ENCODE peak calls at places on chromosomes 5 and 9, in eight cellular contexts. C is body of pancreas, W is heart right ventricle, B is MCF 10A, I is nephron progenitor cell, L is suprapubic skin, G is tibial artery, U is lower leg skin. K is an unnamed sample.

GRCh38 chr9:134730761-134731496 is 89.3 kb downstream of the COL5A1 start:
- DNase-seq in C (no peak), W (no peak), B (no peak), I (no peak), L (no peak), G (no peak), U (no peak), K (no peak)

GRCh38 chr9:92964981-92965758 is 17.8 kb downstream of the FGD3 start:
- DNase-seq in C (no peak), W (no peak), B (no peak), I (no peak), L (peak; percentile 61), G (peak; percentile 48), U (peak; percentile 84), K (peak; percentile 88)

GRCh38 chr5:91305640-91306039 is 77.5 kb downstream of the ARRDC3 start:
- DNase-seq in C (no peak), W (no peak), B (no peak), I (no peak), L (no peak), G (no peak), U (no peak), K (no peak)

GRCh38 chr5:112995764-112996618 is 19.4 kb downstream of the DCP2 start:
- DNase-seq in C (peak; percentile 71), W (peak; percentile 73), B (peak; percentile 79), I (peak; percentile 81), L (peak; percentile 76), G (peak; percentile 75), U (peak; percentile 93), K (peak; percentile 66)

GRCh38 chr5:163362806-163363788 is 74.3 kb upstream of the CCNG1 start:
- DNase-seq in C (no peak), W (no peak), B (no peak), I (no peak), L (no peak), G (no peak), U (no peak), K (no peak)

GRCh38 chr5:37756248-37756647 is 83.6 kb downstream of the GDNF start:
- DNase-seq in C (no peak), W (no peak), B (no peak), I (no peak), L (no peak), G (no peak), U (no peak), K (no peak)

GRCh38 chr9:133144142-133144886 is 19.4 kb downstream of the GBGT1 start:
- DNase-seq in C (peak; percentile 85), W (peak; percentile 70), B (peak; percentile 53), I (peak; percentile 89), L (peak; percentile 94), G (peak; percentile 73), U (peak; percentile 96), K (peak; percentile 81)

GRCh38 chr9:124780060-124780756 is 3.3 kb downstream of the OLFML2A start:
- DNase-seq in C (no peak), W (no peak), B (no peak), I (no peak), L (peak; percentile 80), G (peak; percentile 47), U (peak; percentile 91), K (no peak)

GRCh38 chr9:108950168-108950567 is 16.0 kb downstream of the ABITRAM start:
- DNase-seq in C (no peak), W (no peak), B (no peak), I (no peak), L (no peak), G (no peak), U (no peak), K (no peak)

GRCh38 chr5:173859315-173860038 is 28.7 kb upstream of the CPEB4 start:
- DNase-seq in C (no peak), W (no peak), B (no peak), I (no peak), L (no peak), G (no peak), U (no peak), K (no peak)

DNA sequence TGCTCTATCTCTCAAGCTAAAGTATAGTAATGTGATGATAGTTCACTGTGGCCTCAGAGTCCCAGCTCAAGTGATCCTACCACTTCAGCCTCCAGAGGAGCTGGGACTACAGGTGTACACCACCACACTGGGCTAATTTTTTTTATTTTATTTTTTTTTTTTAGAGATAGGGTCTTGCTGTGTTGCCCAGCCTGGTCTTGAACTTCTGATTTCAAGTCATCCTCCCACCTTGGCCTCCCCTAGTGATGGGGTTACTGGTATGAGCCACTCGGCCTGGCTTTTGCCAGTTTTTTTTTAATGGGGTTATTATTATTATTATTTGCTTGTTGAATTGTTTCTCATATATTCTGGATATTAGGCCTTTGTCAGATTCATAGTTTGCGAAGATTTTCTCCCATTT is 13.2 kb downstream of the FAF2 start:
- DNase-seq in C (no peak), W (no peak), B (no peak), I (no peak), L (no peak), G (no peak), U (no peak), K (no peak)
- TF ChIP-seq CTCF in C (no peak), W (no peak), B (no peak), I (no peak), L (no peak), G (no peak), U (no peak), K (no peak)

GRCh38 chr9:91948423-91949292 is 1.4 kb downstream of the ROR2 start:
- DNase-seq in C (peak; percentile 50), W (no peak), B (peak; percentile 62), I (peak; percentile 76), L (peak; percentile 79), G (no peak), U (peak; percentile 89), K (peak; percentile 90)
- TF ChIP-seq CTCF in C (peak; percentile 34), W (no peak), B (peak; percentile 11), I (peak; percentile 20), L (peak; percentile 43), G (no peak), U (no peak), K (no peak)

DNA sequence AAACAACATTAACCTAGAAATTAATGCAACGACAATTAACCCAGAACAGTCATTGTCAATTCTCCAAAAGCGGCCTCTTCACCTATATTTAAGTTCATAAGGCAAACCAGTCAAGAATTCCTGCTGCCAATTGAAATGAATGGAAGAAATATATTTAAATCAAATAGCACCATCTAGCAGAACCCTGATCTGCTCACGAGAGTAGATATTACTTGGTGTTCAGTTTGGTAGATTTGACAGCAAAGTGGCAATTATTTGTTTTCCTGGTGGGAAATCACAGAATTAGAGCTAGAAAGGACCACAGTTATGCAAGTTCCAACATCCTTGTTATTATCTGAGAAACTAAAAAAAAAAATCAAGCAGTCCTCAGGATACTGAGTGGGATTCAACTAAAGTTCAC is 2.3 kb downstream of the SSBP2 start:
- DNase-seq in C (no peak), W (no peak), B (no peak), I (no peak), L (no peak), G (no peak), U (no peak), K (no peak)
- TF ChIP-seq CTCF in C (no peak), W (no peak), B (no peak), I (no peak), L (no peak), G (no peak), U (no peak), K (no peak)

GRCh38 chr5:180618830-180619562 is 27.7 kb upstream of the SCGB3A1 start:
- DNase-seq in C (no peak), W (no peak), B (no peak), I (peak; percentile 79), L (no peak), G (no peak), U (no peak), K (no peak)
- TF ChIP-seq CTCF in C (peak; percentile 35), W (peak; percentile 25), B (peak; percentile 30), I (peak; percentile 45), L (no peak), G (no peak), U (no peak), K (no peak)

DNA sequence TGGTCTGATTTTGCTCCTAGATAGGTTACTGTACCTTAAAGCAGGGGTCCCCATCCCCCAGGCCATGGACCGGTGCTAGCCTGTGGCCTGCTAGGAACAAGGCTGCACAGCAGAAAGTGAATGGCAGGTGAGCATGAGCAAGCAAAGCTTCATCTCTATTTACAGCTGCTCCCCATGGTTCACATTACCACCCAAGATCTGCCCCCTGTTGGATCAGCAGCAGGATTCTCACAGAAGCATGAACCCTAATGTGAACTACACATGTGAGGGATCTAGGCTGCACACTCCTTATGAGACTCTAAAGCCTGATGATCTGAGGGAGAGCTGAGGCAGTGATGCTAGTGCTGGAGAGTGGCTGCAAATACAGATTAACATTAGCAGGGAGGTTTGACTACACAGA is 78.1 kb downstream of the DRD1 start:
- DNase-seq in C (no peak), W (no peak), B (no peak), I (no peak), L (no peak), G (no peak), U (no peak), K (no peak)
- TF ChIP-seq CTCF in C (no peak), W (no peak), B (no peak), I (no peak), L (no peak), G (no peak), U (no peak), K (no peak)

DNA sequence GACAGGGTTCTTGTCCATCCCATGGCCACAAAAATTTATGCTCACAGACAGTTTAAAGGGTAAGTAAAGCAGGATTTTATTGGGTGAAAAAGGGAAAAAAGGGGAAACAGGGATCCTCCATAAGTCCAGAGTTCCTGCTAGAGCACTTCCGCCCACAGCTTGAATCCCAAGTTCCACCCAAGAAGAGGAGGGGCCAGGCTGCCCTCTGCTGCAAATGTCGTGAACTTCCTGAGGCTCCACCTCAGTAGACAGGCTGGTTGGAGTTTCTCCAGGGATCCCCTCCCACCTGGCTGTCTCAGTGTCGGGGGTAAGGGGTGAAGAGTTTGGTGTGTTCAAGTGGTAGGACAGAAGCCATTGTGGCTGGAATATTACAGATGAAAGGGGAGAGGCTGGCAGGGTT is 275.0 kb upstream of the SGCD start:
- DNase-seq in C (no peak), W (no peak), B (no peak), I (peak; percentile 6), L (no peak), G (no peak), U (no peak), K (no peak)
- TF ChIP-seq CTCF in C (no peak), W (peak; percentile 7), B (peak; percentile 22), I (no peak), L (no peak), G (no peak), U (no peak), K (no peak)

DNA sequence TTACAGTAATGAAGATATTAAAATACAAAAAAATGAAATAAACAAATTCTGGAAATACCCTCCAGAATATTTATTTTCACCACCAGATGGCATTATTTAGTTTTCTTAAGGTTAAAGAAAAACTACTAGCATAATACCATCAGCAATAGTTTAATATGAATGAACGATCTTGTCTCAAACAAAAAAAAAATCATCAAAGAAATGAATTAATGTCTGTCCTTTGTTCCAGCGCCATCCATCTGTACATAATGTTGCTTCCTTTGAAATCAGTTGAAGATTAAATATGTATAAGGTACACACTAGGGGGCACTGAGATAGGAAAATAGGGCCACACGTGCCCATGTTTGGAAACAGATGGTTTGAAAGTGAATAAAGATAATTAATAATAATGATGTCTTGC is 84.9 kb upstream of the SLCO6A1 start:
- DNase-seq in C (no peak), W (no peak), B (peak; percentile 35), I (no peak), L (no peak), G (no peak), U (no peak), K (peak; percentile 8)
- TF ChIP-seq CTCF in C (peak; percentile 27), W (peak; percentile 55), B (peak; percentile 50), I (peak; percentile 41), L (no peak), G (peak; percentile 47), U (no peak), K (peak; percentile 6)

GRCh38 chr5:122152266-122152900 is 23.0 kb downstream of the ZNF474 start:
- DNase-seq in C (no peak), W (no peak), B (no peak), I (no peak), L (no peak), G (no peak), U (no peak), K (no peak)
- TF ChIP-seq CTCF in C (no peak), W (no peak), B (no peak), I (no peak), L (no peak), G (no peak), U (no peak), K (no peak)

K was measured in NB4.